ENCODE peak calls at places on chromosomes 16 and 17, in six cellular contexts. One of them, this sample, is unnamed.

GRCh38 chr17:79977161-79977631 is 58.5 kb downstream of the TBC1D16 start:
- DNase-seq in heart left ventricle: no peak
- DNase-seq in ovary: no peak
- DNase-seq in thoracic aorta: no peak
- DNase-seq in left lung: no peak
- DNase-seq in HAP-1: no peak
- DNase-seq in this sample: no peak

GRCh38 chr17:57484081-57484666 is 227.9 kb downstream of the MSI2 start:
- DNase-seq in left lung: no peak
- DNase-seq in heart left ventricle: no peak
- DNase-seq in HAP-1: no peak
- DNase-seq in ovary: no peak
- DNase-seq in thoracic aorta: no peak
- DNase-seq in this sample: no peak

GRCh38 chr17:21028192-21028591 is 14.6 kb downstream of the USP22 start:
- DNase-seq in thoracic aorta: no peak
- DNase-seq in HAP-1: no peak
- DNase-seq in left lung: no peak
- DNase-seq in heart left ventricle: no peak
- DNase-seq in ovary: no peak
- DNase-seq in this sample: no peak

GRCh38 chr16:67470314-67470713 is 10.6 kb downstream of the ATP6V0D1 start:
- DNase-seq in thoracic aorta: no peak
- DNase-seq in HAP-1: no peak
- DNase-seq in left lung: peak; percentile 87
- DNase-seq in ovary: no peak
- DNase-seq in heart left ventricle: peak; percentile 96
- DNase-seq in this sample: no peak

GRCh38 chr16:1002399-1003161 is 21.0 kb downstream of the SOX8 start:
- DNase-seq in HAP-1: no peak
- DNase-seq in left lung: no peak
- DNase-seq in ovary: no peak
- DNase-seq in heart left ventricle: no peak
- DNase-seq in thoracic aorta: no peak
- DNase-seq in this sample: peak; percentile 56

GRCh38 chr16:1706386-1707192 is 594 bp downstream of the MAPK8IP3 start:
- DNase-seq in HAP-1: peak; percentile 77
- DNase-seq in left lung: no peak
- DNase-seq in ovary: no peak
- DNase-seq in heart left ventricle: peak; percentile 40
- DNase-seq in thoracic aorta: no peak
- DNase-seq in this sample: no peak

GRCh38 chr17:78012428-78012827 is 53.9 kb downstream of the TNRC6C start:
- DNase-seq in heart left ventricle: no peak
- DNase-seq in HAP-1: no peak
- DNase-seq in ovary: no peak
- DNase-seq in left lung: no peak
- DNase-seq in thoracic aorta: no peak
- DNase-seq in this sample: no peak

GRCh38 chr16:83402969-83403368 is 404.8 kb upstream of the HSBP1 start:
- DNase-seq in thoracic aorta: no peak
- DNase-seq in left lung: no peak
- DNase-seq in heart left ventricle: no peak
- DNase-seq in HAP-1: no peak
- DNase-seq in ovary: no peak
- DNase-seq in this sample: no peak

GRCh38 chr17:3893003-3893719 is at the start of gene CAMKK1:
- DNase-seq in heart left ventricle: peak; percentile 94
- DNase-seq in ovary: peak; percentile 82
- DNase-seq in thoracic aorta: peak; percentile 40
- DNase-seq in left lung: peak; percentile 92
- DNase-seq in HAP-1: peak; percentile 93
- DNase-seq in this sample: peak; percentile 61

GRCh38 chr17:50265690-50266306 is 8.5 kb upstream of the TMEM92 start:
- DNase-seq in heart left ventricle: no peak
- DNase-seq in left lung: no peak
- DNase-seq in HAP-1: no peak
- DNase-seq in thoracic aorta: no peak
- DNase-seq in ovary: no peak
- DNase-seq in this sample: no peak
- H3K4me1 ChIP-seq in heart left ventricle: peaks cover 21% of the 10 kb centered on the region
- H3K4me1 ChIP-seq in left lung: peaks cover 30% of the 10 kb centered on the region
- H3K4me1 ChIP-seq in HAP-1: no peaks in the 10 kb centered on the region
- H3K4me1 ChIP-seq in thoracic aorta: peaks cover 25% of the 10 kb centered on the region
- H3K4me1 ChIP-seq in ovary: peaks cover 49% of the 10 kb centered on the region
- H3K4me1 ChIP-seq in this sample: no peaks in the 10 kb centered on the region

GRCh38 chr17:42458497-42459255 is at the start of gene ATP6V0A1:
- DNase-seq in heart left ventricle: peak; percentile 96
- DNase-seq in thoracic aorta: peak; percentile 81
- DNase-seq in ovary: peak; percentile 93
- DNase-seq in HAP-1: peak; percentile 97
- DNase-seq in left lung: peak; percentile 95
- DNase-seq in this sample: peak; percentile 90
- H3K4me1 ChIP-seq in heart left ventricle: peaks cover 48% of the 10 kb centered on the region
- H3K4me1 ChIP-seq in thoracic aorta: peaks cover 14% of the 10 kb centered on the region
- H3K4me1 ChIP-seq in ovary: peaks cover 7% of the 10 kb centered on the region
- H3K4me1 ChIP-seq in HAP-1: peaks cover 15% of the 10 kb centered on the region
- H3K4me1 ChIP-seq in left lung: peaks cover 17% of the 10 kb centered on the region
- H3K4me1 ChIP-seq in this sample: no peaks in the 10 kb centered on the region

DNA sequence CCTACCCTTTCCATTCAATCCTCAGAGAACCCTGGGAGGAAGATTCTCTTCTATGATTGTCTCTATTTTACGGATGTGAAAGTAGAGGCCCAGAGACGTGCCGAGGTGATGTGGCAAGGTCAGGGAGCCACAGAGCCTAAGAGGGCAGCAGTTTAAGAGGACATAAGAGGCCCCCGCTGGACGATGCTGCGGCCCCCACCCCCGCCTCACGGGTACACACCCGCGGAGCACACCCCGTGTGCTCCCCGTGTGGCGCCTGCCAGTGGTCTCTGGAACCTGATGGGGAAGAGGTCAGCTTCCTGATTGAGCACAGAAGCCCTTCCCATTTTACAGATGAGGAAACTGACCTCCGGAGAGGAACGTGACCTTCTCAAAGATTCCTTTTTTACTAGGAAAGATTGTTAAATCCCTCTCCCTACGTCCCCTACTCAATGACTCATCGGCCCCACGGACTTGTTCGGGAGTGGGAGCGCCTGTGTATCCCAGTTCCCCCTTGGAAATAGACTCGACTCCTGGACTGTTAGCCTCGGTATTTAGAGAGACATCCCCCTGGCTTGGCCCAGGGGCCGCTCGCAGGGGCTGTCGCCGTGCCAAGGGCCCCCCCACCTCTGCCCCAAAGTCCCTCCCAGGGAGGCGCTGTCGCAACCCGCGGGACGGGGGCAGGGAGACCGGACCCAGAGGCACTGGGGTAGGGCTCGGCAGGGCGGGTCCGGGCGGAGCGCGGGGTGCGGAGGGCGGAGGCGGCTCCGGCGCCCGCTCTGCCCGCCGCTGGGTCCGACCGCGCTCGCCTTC is at the start of gene ABCC3:
- DNase-seq in ovary: peak; percentile 47
- DNase-seq in HAP-1: peak; percentile 55
- DNase-seq in left lung: peak; percentile 76
- DNase-seq in heart left ventricle: no peak
- DNase-seq in thoracic aorta: no peak
- DNase-seq in this sample: no peak
- H3K4me1 ChIP-seq in ovary: peaks cover 10% of the 10 kb centered on the region
- H3K4me1 ChIP-seq in HAP-1: no peaks in the 10 kb centered on the region
- H3K4me1 ChIP-seq in left lung: peaks cover 17% of the 10 kb centered on the region
- H3K4me1 ChIP-seq in heart left ventricle: peaks cover 25% of the 10 kb centered on the region
- H3K4me1 ChIP-seq in thoracic aorta: peaks cover 24% of the 10 kb centered on the region
- H3K4me1 ChIP-seq in this sample: no peaks in the 10 kb centered on the region

GRCh38 chr17:82354804-82355308 is 4.2 kb upstream of the TEX19 start:
- DNase-seq in thoracic aorta: no peak
- DNase-seq in ovary: no peak
- DNase-seq in heart left ventricle: no peak
- DNase-seq in left lung: no peak
- DNase-seq in HAP-1: no peak
- DNase-seq in this sample: no peak

GRCh38 chr17:82356028-82356427 is 3.0 kb upstream of the TEX19 start:
- DNase-seq in ovary: no peak
- DNase-seq in HAP-1: no peak
- DNase-seq in left lung: no peak
- DNase-seq in heart left ventricle: no peak
- DNase-seq in thoracic aorta: no peak
- DNase-seq in this sample: no peak

GRCh38 chr17:82357394-82357793 is 1.7 kb upstream of the TEX19 start:
- DNase-seq in ovary: no peak
- DNase-seq in heart left ventricle: no peak
- DNase-seq in HAP-1: no peak
- DNase-seq in left lung: no peak
- DNase-seq in thoracic aorta: no peak
- DNase-seq in this sample: no peak

GRCh38 chr17:82358467-82359350 is at the start of gene TEX19:
- DNase-seq in thoracic aorta: no peak
- DNase-seq in left lung: no peak
- DNase-seq in HAP-1: peak; percentile 43
- DNase-seq in heart left ventricle: no peak
- DNase-seq in ovary: no peak
- DNase-seq in this sample: no peak

DNA sequence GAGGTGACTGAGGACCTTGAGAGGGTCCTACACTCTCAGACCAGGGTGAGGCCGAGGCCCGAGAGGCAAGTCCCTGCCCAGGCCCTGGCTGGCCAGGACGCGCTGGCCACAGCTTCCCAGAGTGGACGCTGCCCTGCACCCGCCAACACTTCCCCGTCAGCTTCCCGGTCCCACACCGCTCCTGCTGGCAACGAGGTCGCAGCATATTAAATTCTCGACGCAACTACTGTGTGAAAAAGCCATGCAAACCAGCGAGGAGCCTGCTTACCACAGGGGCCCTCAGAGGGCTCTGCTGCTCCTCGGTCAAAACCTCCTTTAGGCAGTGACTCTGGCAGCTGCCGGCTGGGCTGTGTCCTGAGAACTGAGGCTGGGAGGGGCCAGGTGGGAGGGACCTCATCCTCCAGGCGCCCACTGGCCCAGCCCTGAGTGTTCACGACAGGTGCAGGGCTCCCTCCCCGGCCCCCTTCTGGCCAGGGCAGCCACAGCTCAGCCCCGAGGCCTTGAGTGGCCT is 2.1 kb upstream of the TEX19 start:
- DNase-seq in ovary: no peak
- DNase-seq in HAP-1: no peak
- DNase-seq in thoracic aorta: no peak
- DNase-seq in left lung: no peak
- DNase-seq in heart left ventricle: no peak
- DNase-seq in this sample: no peak
- H3K4me1 ChIP-seq in ovary: no peaks in the 10 kb centered on the region
- H3K4me1 ChIP-seq in HAP-1: peaks cover 7% of the 10 kb centered on the region
- H3K4me1 ChIP-seq in thoracic aorta: peaks cover 8% of the 10 kb centered on the region
- H3K4me1 ChIP-seq in left lung: peaks cover 2% of the 10 kb centered on the region
- H3K4me1 ChIP-seq in heart left ventricle: no peaks in the 10 kb centered on the region
- H3K4me1 ChIP-seq in this sample: peaks cover 3% of the 10 kb centered on the region

GRCh38 chr17:64083093-64083492 is 46.9 kb downstream of the ERN1 start:
- DNase-seq in heart left ventricle: no peak
- DNase-seq in left lung: no peak
- DNase-seq in thoracic aorta: no peak
- DNase-seq in HAP-1: no peak
- DNase-seq in ovary: no peak
- DNase-seq in this sample: no peak

GRCh38 chr17:64077409-64077808 is 52.5 kb downstream of the ERN1 start:
- DNase-seq in left lung: peak; percentile 78
- DNase-seq in thoracic aorta: no peak
- DNase-seq in heart left ventricle: peak; percentile 36
- DNase-seq in ovary: no peak
- DNase-seq in HAP-1: no peak
- DNase-seq in this sample: no peak

GRCh38 chr17:64083571-64084085 is 46.3 kb downstream of the ERN1 start:
- DNase-seq in left lung: no peak
- DNase-seq in ovary: no peak
- DNase-seq in thoracic aorta: no peak
- DNase-seq in HAP-1: no peak
- DNase-seq in heart left ventricle: no peak
- DNase-seq in this sample: no peak

GRCh38 chr17:64081802-64082799 is 47.8 kb downstream of the ERN1 start:
- DNase-seq in ovary: no peak
- DNase-seq in left lung: no peak
- DNase-seq in thoracic aorta: no peak
- DNase-seq in heart left ventricle: no peak
- DNase-seq in HAP-1: no peak
- DNase-seq in this sample: no peak

GRCh38 chr17:64080174-64080618 is 49.7 kb downstream of the ERN1 start:
- DNase-seq in heart left ventricle: no peak
- DNase-seq in HAP-1: no peak
- DNase-seq in ovary: no peak
- DNase-seq in thoracic aorta: no peak
- DNase-seq in left lung: no peak
- DNase-seq in this sample: no peak
- H3K4me1 ChIP-seq in heart left ventricle: peaks cover 6% of the 10 kb centered on the region
- H3K4me1 ChIP-seq in HAP-1: peaks cover 12% of the 10 kb centered on the region
- H3K4me1 ChIP-seq in ovary: peaks cover 2% of the 10 kb centered on the region
- H3K4me1 ChIP-seq in thoracic aorta: peaks cover 12% of the 10 kb centered on the region
- H3K4me1 ChIP-seq in left lung: peaks cover 35% of the 10 kb centered on the region
- H3K4me1 ChIP-seq in this sample: peaks cover 35% of the 10 kb centered on the region

GRCh38 chr17:68460096-68460495 is 2.8 kb upstream of the WIPI1 start:
- DNase-seq in HAP-1: no peak
- DNase-seq in heart left ventricle: no peak
- DNase-seq in thoracic aorta: no peak
- DNase-seq in ovary: no peak
- DNase-seq in left lung: no peak
- DNase-seq in this sample: no peak
- H3K4me1 ChIP-seq in HAP-1: peaks cover 31% of the 10 kb centered on the region
- H3K4me1 ChIP-seq in heart left ventricle: peaks cover 54% of the 10 kb centered on the region
- H3K4me1 ChIP-seq in thoracic aorta: peaks cover 10% of the 10 kb centered on the region
- H3K4me1 ChIP-seq in ovary: peaks cover 6% of the 10 kb centered on the region
- H3K4me1 ChIP-seq in left lung: peaks cover 5% of the 10 kb centered on the region
- H3K4me1 ChIP-seq in this sample: peaks cover 36% of the 10 kb centered on the region

GRCh38 chr17:45147581-45148182 is 593 bp upstream of the HEXIM1 start:
- DNase-seq in ovary: peak; percentile 82
- DNase-seq in HAP-1: peak; percentile 87
- DNase-seq in left lung: peak; percentile 87
- DNase-seq in heart left ventricle: peak; percentile 89
- DNase-seq in thoracic aorta: no peak
- DNase-seq in this sample: peak; percentile 66

GRCh38 chr17:45148183-45149036 is at the start of gene HEXIM1:
- DNase-seq in HAP-1: peak; percentile 98
- DNase-seq in ovary: peak; percentile 99
- DNase-seq in left lung: peak; percentile 99
- DNase-seq in heart left ventricle: peak; percentile 100
- DNase-seq in thoracic aorta: peak; percentile 98
- DNase-seq in this sample: peak; percentile 98

GRCh38 chr17:45146166-45146565 is 2.1 kb upstream of the HEXIM1 start:
- DNase-seq in ovary: no peak
- DNase-seq in HAP-1: no peak
- DNase-seq in heart left ventricle: no peak
- DNase-seq in thoracic aorta: no peak
- DNase-seq in left lung: peak; percentile 33
- DNase-seq in this sample: no peak

GRCh38 chr17:45146616-45147101 is 1.6 kb upstream of the HEXIM1 start:
- DNase-seq in heart left ventricle: no peak
- DNase-seq in ovary: peak; percentile 48
- DNase-seq in thoracic aorta: no peak
- DNase-seq in left lung: no peak
- DNase-seq in HAP-1: no peak
- DNase-seq in this sample: no peak

GRCh38 chr17:45147102-45147580 is 1.1 kb upstream of the HEXIM1 start:
- DNase-seq in left lung: no peak
- DNase-seq in heart left ventricle: peak; percentile 89
- DNase-seq in ovary: no peak
- DNase-seq in thoracic aorta: no peak
- DNase-seq in HAP-1: no peak
- DNase-seq in this sample: peak; percentile 62
- H3K4me1 ChIP-seq in left lung: peaks cover 17% of the 10 kb centered on the region
- H3K4me1 ChIP-seq in heart left ventricle: peaks cover 60% of the 10 kb centered on the region
- H3K4me1 ChIP-seq in ovary: peaks cover 13% of the 10 kb centered on the region
- H3K4me1 ChIP-seq in thoracic aorta: peaks cover 18% of the 10 kb centered on the region
- H3K4me1 ChIP-seq in HAP-1: peaks cover 12% of the 10 kb centered on the region
- H3K4me1 ChIP-seq in this sample: peaks cover 36% of the 10 kb centered on the region